ENCODE peak calls at places on chromosomes 13 and 19, in eight cellular contexts. S is AG04450; F is spleen; H is CD8-positive, alpha-beta T cell; V is pancreas; A is choroid plexus epithelial cell; O is BE2C; P is fibroblast of lung. T is an unnamed sample.

GRCh38 chr13:48902421-48902820 is 73.3 kb upstream of the FNDC3A start:
- DNase-seq in S (no peak), F (no peak), H (no peak), V (no peak), A (peak), O (no peak), P (no peak), T (no peak)

GRCh38 chr13:102580552-102581169 is 16.1 kb upstream of the TPP2 start:
- DNase-seq in S (peak), F (no peak), H (peak), V (no peak), A (peak), O (peak), P (peak), T (peak)

GRCh38 chr19:31553844-31554215 is 204.6 kb upstream of the TSHZ3 start:
- DNase-seq in S (no peak), F (no peak), H (no peak), V (no peak), A (no peak), O (no peak), P (no peak), T (no peak)

GRCh38 chr13:38979891-38980627 is 10.6 kb downstream of the STOML3 start:
- DNase-seq in S (no peak), F (no peak), H (no peak), V (no peak), A (peak), O (peak), P (no peak), T (no peak)

GRCh38 chr19:15991602-15992001 is 42.8 kb downstream of the OR10H4 start:
- DNase-seq in S (no peak), F (no peak), H (no peak), V (no peak), A (no peak), O (no peak), P (no peak), T (no peak)

GRCh38 chr19:45311640-45312039 is 11.0 kb downstream of the CKM start:
- DNase-seq in S (no peak), F (no peak), H (no peak), V (no peak), A (no peak), O (no peak), P (no peak), T (no peak)

GRCh38 chr19:58033741-58034475 is at the start of gene ZSCAN1:
- DNase-seq in S (no peak), F (peak), H (peak), V (peak), A (peak), O (peak), P (peak), T (no peak)

GRCh38 chr19:719081-719512 is 10.4 kb downstream of the PALM start:
- DNase-seq in S (no peak), F (no peak), H (no peak), V (no peak), A (peak), O (no peak), P (no peak), T (no peak)

GRCh38 chr19:4066682-4067395 is at the start of gene ZBTB7A:
- DNase-seq in S (no peak), F (peak), H (peak), V (peak), A (peak), O (peak), P (peak), T (peak)

GRCh38 chr19:38317104-38317612 is 1.4 kb upstream of the YIF1B start:
- DNase-seq in S (no peak), F (peak), H (peak), V (no peak), A (no peak), O (no peak), P (no peak), T (no peak)

GRCh38 chr19:50607874-50608785 is 31.6 kb downstream of the SYT3 start:
- DNase-seq in S (peak), F (peak), H (peak), V (peak), A (peak), O (peak), P (peak), T (peak)
- TF ChIP-seq CTCF in S (peak), F (peak), H (no peak), V (no peak), A (no peak), O (peak), P (peak), T (peak)

GRCh38 chr19:2084993-2085720 is 11.0 kb downstream of the MOB3A start:
- DNase-seq in S (no peak), F (peak), H (peak), V (peak), A (peak), O (no peak), P (peak), T (peak)

GRCh38 chr19:2089727-2090053 is 6.4 kb downstream of the MOB3A start:
- DNase-seq in S (no peak), F (no peak), H (no peak), V (no peak), A (no peak), O (no peak), P (no peak), T (no peak)

GRCh38 chr19:2083174-2083854 is 12.8 kb downstream of the MOB3A start:
- DNase-seq in S (no peak), F (peak), H (peak), V (no peak), A (no peak), O (no peak), P (no peak), T (no peak)

GRCh38 chr19:2089001-2089711 is 7.0 kb downstream of the MOB3A start:
- DNase-seq in S (no peak), F (no peak), H (no peak), V (no peak), A (peak), O (peak), P (peak), T (no peak)

DNA sequence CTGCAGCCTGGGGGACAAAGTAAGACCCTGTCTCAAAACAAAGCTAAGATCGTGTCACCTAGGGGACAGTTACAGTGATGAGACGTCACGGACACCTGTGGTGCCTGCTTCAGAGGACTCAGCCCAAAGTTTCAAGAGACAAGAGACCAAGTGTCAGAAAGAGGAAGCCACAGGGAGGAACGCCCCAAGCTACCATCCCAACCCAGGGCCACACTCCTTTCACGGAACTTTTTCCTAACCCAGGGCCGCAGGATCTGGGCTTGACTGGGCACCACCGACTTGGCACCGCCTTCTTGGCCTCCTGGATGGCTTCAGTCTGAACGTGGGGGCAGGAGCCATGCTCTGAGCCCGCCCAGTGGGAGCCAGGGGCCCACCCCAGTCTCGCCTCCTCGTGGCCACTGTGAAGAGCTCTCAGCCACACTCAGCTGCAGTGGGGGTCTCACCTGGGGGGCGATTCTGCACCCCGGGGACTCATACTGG is 8.5 kb downstream of the MOB3A start:
- DNase-seq in S (no peak), F (peak), H (no peak), V (no peak), A (no peak), O (no peak), P (no peak), T (no peak)
- TF ChIP-seq CTCF in S (no peak), F (no peak), H (no peak), V (no peak), A (no peak), O (no peak), P (no peak), T (no peak)

GRCh38 chr19:56664511-56664910 is 7.0 kb downstream of the ZNF835 start:
- DNase-seq in S (no peak), F (no peak), H (no peak), V (no peak), A (no peak), O (no peak), P (no peak), T (no peak)

GRCh38 chr19:56661248-56661647 is 10.3 kb downstream of the ZNF835 start:
- DNase-seq in S (no peak), F (no peak), H (no peak), V (no peak), A (no peak), O (no peak), P (no peak), T (no peak)

GRCh38 chr19:56663931-56664500 is 7.5 kb downstream of the ZNF835 start:
- DNase-seq in S (no peak), F (no peak), H (no peak), V (no peak), A (no peak), O (no peak), P (no peak), T (no peak)

GRCh38 chr19:56660381-56661105 is 11.0 kb downstream of the ZNF835 start:
- DNase-seq in S (no peak), F (no peak), H (no peak), V (no peak), A (no peak), O (no peak), P (no peak), T (no peak)
- TF ChIP-seq CTCF in S (no peak), F (peak), H (no peak), V (no peak), A (no peak), O (peak), P (no peak), T (no peak)

GRCh38 chr19:17572640-17573039 is 17.2 kb downstream of the COLGALT1 start:
- DNase-seq in S (no peak), F (no peak), H (no peak), V (no peak), A (no peak), O (no peak), P (no peak), T (no peak)
- TF ChIP-seq CTCF in S (no peak), F (no peak), H (no peak), V (no peak), A (no peak), O (no peak), P (no peak), T (no peak)

GRCh38 chr19:48560095-48560530 is 8.1 kb downstream of the SULT2B1 start:
- DNase-seq in S (no peak), F (no peak), H (no peak), V (no peak), A (no peak), O (no peak), P (no peak), T (no peak)
- TF ChIP-seq CTCF in S (no peak), F (no peak), H (no peak), V (no peak), A (peak), O (peak), P (no peak), T (no peak)

GRCh38 chr19:49440439-49441209 is 703 bp downstream of the SLC17A7 start:
- DNase-seq in S (no peak), F (no peak), H (no peak), V (no peak), A (no peak), O (no peak), P (no peak), T (no peak)

GRCh38 chr19:49441960-49442350 is 628 bp upstream of the SLC17A7 start:
- DNase-seq in S (no peak), F (no peak), H (no peak), V (no peak), A (no peak), O (no peak), P (no peak), T (no peak)

GRCh38 chr19:49442793-49443365 is 1.6 kb upstream of the SLC17A7 start:
- DNase-seq in S (peak), F (peak), H (peak), V (peak), A (peak), O (peak), P (peak), T (peak)

GRCh38 chr19:49442354-49442753 is 1.0 kb upstream of the SLC17A7 start:
- DNase-seq in S (no peak), F (no peak), H (no peak), V (no peak), A (no peak), O (no peak), P (no peak), T (no peak)

DNA sequence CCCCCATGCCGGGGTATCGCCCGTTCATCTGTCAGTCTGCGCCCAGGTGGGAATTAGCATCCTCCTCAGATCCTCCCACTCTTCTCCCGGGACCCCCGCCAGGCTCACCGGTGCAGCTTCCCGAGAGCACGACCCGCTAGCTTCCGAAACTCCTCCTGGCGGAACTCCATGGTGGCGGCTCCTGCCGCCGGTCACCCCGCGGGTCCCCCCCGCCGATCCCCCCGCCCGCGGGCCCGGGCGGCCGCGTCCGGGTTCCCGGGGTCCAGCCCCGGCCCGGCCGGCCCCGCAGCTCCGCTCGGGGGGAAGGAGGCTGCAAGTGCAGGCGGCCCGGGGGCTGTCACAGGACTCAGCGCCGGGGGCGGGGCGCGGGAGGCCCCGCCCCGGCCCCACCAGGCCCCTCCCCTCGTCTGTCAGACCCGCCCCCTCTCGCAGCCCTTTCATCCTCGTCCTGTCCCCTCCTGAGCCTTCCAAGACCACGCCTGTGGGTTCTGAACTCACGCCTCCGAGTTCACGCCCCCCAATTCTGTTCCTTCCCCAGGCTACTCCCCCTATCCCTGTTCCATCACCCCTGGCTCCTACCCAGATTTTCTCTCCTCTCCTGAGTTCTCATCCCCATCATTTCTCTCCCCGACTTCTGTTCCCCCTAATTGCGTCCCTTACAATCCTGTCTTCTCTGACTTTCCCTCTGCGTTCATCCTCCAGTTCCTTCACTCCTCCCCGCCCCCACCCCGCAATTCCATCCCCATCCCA is at the start of gene SLC17A7:
- DNase-seq in S (no peak), F (no peak), H (peak), V (no peak), A (no peak), O (peak), P (no peak), T (no peak)
- TF ChIP-seq CTCF in S (no peak), F (no peak), H (no peak), V (no peak), A (no peak), O (no peak), P (no peak), T (no peak)